ENCODE peak calls at places on chromosomes 16 and 17, in six cellular contexts. One of them, this sample, is unnamed.

GRCh38 chr17:37410357-37410756 is 3.7 kb downstream of the TADA2A start:
- DNase-seq in K562: no peak
- DNase-seq in GM12878: no peak
- DNase-seq in A549: no peak
- DNase-seq in H1: no peak
- DNase-seq in HepG2: no peak
- DNase-seq in this sample: no peak

GRCh38 chr17:51435641-51436091 is 175.3 kb downstream of the UTP18 start:
- DNase-seq in K562: peak
- DNase-seq in GM12878: no peak
- DNase-seq in A549: peak
- DNase-seq in H1: peak
- DNase-seq in HepG2: peak
- DNase-seq in this sample: peak

GRCh38 chr16:25009822-25010221 is 5.3 kb downstream of the ARHGAP17 start:
- DNase-seq in K562: no peak
- DNase-seq in GM12878: no peak
- DNase-seq in A549: no peak
- DNase-seq in H1: no peak
- DNase-seq in HepG2: no peak
- DNase-seq in this sample: no peak

GRCh38 chr16:4511441-4512082 is 27.0 kb downstream of the CDIP1 start:
- DNase-seq in K562: peak
- DNase-seq in GM12878: no peak
- DNase-seq in A549: peak
- DNase-seq in H1: peak
- DNase-seq in HepG2: peak
- DNase-seq in this sample: peak

GRCh38 chr17:40321502-40322416 is 12.8 kb downstream of the RARA start:
- DNase-seq in K562: no peak
- DNase-seq in GM12878: no peak
- DNase-seq in A549: no peak
- DNase-seq in H1: no peak
- DNase-seq in HepG2: no peak
- DNase-seq in this sample: no peak

GRCh38 chr16:22397931-22398330 is 23.5 kb upstream of the CDR2 start:
- DNase-seq in K562: no peak
- DNase-seq in GM12878: no peak
- DNase-seq in A549: no peak
- DNase-seq in H1: no peak
- DNase-seq in HepG2: no peak
- DNase-seq in this sample: no peak

GRCh38 chr17:81902653-81903414 is 796 bp downstream of the NPB start:
- DNase-seq in K562: no peak
- DNase-seq in GM12878: no peak
- DNase-seq in A549: no peak
- DNase-seq in H1: no peak
- DNase-seq in HepG2: no peak
- DNase-seq in this sample: peak

GRCh38 chr16:75024591-75024990 is 25.8 kb downstream of the ZNRF1 start:
- DNase-seq in K562: no peak
- DNase-seq in GM12878: no peak
- DNase-seq in A549: no peak
- DNase-seq in H1: no peak
- DNase-seq in HepG2: no peak
- DNase-seq in this sample: no peak

GRCh38 chr16:57890752-57891111 is 80.2 kb downstream of the CNGB1 start:
- DNase-seq in K562: no peak
- DNase-seq in GM12878: no peak
- DNase-seq in A549: no peak
- DNase-seq in H1: no peak
- DNase-seq in HepG2: no peak
- DNase-seq in this sample: no peak

DNA sequence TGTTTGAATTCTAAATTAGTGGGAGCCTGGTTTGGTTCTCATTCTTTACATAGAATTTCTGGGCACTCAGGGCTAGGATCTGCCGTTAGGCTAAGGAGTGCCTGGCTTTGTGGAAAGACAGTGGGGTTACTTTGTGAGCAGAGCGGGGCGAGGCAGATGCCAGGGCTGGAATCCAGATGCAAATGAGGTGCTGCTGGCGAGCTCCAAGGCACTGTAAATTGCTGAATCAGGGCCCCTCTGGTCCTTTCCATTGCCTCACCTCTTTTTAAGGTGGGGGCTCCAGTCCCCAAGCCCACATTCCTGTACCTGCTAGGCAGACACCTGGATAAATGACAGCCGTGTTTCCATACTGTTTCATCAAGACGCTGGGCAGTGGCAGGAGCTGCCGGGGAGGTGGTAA is 33.8 kb downstream of the PIPOX start:
- DNase-seq in K562: no peak
- DNase-seq in GM12878: no peak
- DNase-seq in A549: no peak
- DNase-seq in H1: no peak
- DNase-seq in HepG2: no peak
- DNase-seq in this sample: no peak
- TF ChIP-seq CHD2 in K562: no peak
- TF ChIP-seq CHD2 in GM12878: no peak
- TF ChIP-seq CHD2 in A549: no peak
- TF ChIP-seq CHD2 in H1: no peak
- TF ChIP-seq CHD2 in HepG2: no peak
- TF ChIP-seq CHD2 in this sample: no peak

DNA sequence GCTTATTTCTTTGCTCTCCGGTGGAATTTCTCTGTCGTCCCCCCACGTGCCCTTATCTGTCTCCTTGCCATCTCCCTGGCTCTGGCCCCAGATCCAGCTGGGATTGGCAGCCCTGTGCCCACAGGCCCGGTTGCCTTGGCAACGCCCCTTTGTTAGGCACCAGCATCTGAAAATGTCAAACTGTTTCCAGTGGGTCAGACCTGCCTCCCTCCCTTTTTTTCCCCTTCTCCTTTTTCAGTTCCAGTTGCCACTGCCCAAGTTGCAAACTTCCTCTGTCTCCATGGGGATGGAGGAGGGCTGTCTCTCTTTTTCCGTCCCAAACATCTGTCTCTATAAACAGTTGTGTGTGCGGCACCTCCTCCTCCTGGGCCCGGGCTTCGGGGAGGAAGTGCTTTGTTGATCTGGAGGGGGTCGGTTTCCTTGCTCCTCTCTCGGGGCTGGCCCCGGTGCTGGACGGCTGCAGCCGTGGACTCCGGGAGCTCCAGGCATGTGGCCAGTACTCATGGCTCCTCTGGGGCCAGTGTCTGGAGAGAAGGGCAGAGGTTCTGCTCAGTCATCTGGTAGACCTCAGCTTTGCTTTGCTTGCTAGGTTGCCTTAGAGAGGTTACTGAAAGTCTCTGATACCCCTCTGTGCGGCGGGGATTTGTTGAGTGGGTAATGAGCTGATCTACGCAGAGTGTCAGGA is 35.3 kb downstream of the SOCS3 start:
- DNase-seq in K562: no peak
- DNase-seq in GM12878: no peak
- DNase-seq in A549: peak
- DNase-seq in H1: peak
- DNase-seq in HepG2: no peak
- DNase-seq in this sample: peak
- TF ChIP-seq EP300 in K562: no peak
- TF ChIP-seq EP300 in GM12878: no peak
- TF ChIP-seq EP300 in A549: no peak
- TF ChIP-seq EP300 in H1: no peak
- TF ChIP-seq EP300 in HepG2: no peak
- TF ChIP-seq EP300 in this sample: no peak

DNA sequence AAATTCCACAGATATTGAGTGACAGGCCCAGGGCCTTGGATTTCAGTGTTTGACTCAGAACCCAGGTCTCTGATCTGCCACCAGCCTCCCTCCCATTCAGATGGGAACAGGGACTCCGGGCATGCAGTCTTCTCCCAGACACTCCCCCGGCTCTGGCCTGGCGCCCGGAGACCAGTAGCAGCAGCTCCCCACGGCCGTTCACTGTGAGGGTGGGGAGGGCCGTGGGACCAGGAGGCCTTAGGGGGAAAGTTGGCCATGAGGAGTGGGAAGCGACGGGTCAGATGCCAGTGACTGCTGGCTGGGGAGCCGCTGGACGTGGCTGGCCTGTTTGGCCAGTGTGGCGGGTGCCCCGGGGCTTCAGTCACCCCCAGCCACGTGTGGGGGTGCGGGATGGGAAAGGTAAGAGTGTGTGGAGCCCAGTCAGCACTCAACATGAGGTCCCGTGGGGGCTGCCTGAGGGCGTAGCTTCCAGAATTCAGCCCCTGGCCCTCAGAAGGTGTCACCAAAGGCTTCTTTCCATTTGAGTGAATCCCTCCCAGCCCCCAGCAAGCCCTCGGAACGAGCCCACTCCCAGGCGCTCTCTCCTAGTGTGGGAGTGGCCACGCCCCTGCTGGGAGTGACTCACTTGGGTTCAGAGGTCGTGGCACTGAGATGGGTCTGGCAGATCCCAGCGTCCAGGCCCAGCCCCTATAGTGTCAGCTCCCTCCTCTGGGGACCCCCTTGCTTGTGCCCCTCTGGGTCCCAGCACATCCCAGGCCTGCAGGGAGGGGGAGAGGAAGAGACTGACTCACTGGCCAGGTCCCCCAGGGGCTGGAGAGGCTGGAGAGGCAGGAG is 309.4 kb downstream of the SEC14L1 start:
- DNase-seq in K562: peak
- DNase-seq in GM12878: no peak
- DNase-seq in A549: no peak
- DNase-seq in H1: peak
- DNase-seq in HepG2: peak
- DNase-seq in this sample: peak
- TF ChIP-seq MAX in K562: peak
- TF ChIP-seq MAX in GM12878: no peak
- TF ChIP-seq MAX in A549: no peak
- TF ChIP-seq MAX in H1: no peak
- TF ChIP-seq MAX in HepG2: peak
- TF ChIP-seq MAX in this sample: peak

GRCh38 chr17:80034654-80034976 is 1.1 kb downstream of the TBC1D16 start:
- DNase-seq in K562: no peak
- DNase-seq in GM12878: no peak
- DNase-seq in A549: no peak
- DNase-seq in H1: no peak
- DNase-seq in HepG2: no peak
- DNase-seq in this sample: no peak

GRCh38 chr17:80035687-80035936 is at the start of gene TBC1D16:
- DNase-seq in K562: no peak
- DNase-seq in GM12878: no peak
- DNase-seq in A549: no peak
- DNase-seq in H1: no peak
- DNase-seq in HepG2: no peak
- DNase-seq in this sample: no peak

GRCh38 chr17:80033840-80034239 is 1.8 kb downstream of the TBC1D16 start:
- DNase-seq in K562: no peak
- DNase-seq in GM12878: no peak
- DNase-seq in A549: no peak
- DNase-seq in H1: no peak
- DNase-seq in HepG2: no peak
- DNase-seq in this sample: no peak

GRCh38 chr17:80035937-80036714 is at the start of gene CCDC40:
- DNase-seq in K562: peak
- DNase-seq in GM12878: no peak
- DNase-seq in A549: peak
- DNase-seq in H1: peak
- DNase-seq in HepG2: peak
- DNase-seq in this sample: peak

GRCh38 chr17:80034977-80035686 is 540 bp downstream of the TBC1D16 start:
- DNase-seq in K562: no peak
- DNase-seq in GM12878: no peak
- DNase-seq in A549: peak
- DNase-seq in H1: peak
- DNase-seq in HepG2: no peak
- DNase-seq in this sample: no peak
- TF ChIP-seq CHD2 in K562: no peak
- TF ChIP-seq CHD2 in GM12878: no peak
- TF ChIP-seq CHD2 in A549: no peak
- TF ChIP-seq CHD2 in H1: no peak
- TF ChIP-seq CHD2 in HepG2: no peak
- TF ChIP-seq CHD2 in this sample: no peak

DNA sequence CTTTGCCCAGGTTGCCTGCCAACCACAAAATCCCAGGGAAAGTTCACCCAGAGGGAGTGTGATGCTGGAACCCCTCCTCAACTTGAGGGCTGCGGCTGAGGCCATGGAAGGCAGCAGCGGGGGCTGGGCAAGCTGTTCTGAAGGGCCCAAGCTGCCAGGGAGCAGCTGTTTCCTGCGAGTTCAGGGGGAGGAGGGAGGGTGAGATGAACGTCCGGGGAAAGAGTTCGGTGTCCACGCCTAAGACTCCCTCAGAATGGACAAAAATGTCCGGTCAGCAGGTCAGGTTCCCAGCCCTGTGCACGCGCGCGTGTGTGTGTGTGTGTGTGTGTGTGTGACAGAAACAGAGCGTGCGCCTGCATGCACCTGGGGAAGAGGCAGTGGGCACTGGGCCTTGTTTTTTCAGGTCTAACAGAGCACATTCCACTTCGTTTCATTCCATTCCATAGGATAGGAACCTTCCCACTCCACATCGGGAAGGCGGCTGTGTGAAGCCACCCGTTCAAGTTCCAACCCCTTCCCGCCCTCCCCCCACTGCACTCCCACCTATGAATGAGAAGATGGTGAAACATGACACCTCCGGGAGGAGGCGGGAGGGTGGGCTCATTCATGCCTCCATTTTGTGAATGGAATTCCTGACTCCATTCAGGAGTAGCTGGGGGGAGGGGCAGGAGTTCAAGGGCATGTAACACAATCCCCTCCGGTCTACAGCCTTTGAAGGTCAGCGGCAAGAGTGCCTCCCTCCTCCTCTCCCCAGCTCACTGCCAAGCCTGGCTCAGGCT is 15.6 kb downstream of the ETV4 start:
- DNase-seq in K562: peak
- DNase-seq in GM12878: no peak
- DNase-seq in A549: no peak
- DNase-seq in H1: peak
- DNase-seq in HepG2: peak
- DNase-seq in this sample: no peak
- TF ChIP-seq EP300 in K562: no peak
- TF ChIP-seq EP300 in GM12878: no peak
- TF ChIP-seq EP300 in A549: no peak
- TF ChIP-seq EP300 in H1: peak
- TF ChIP-seq EP300 in HepG2: peak
- TF ChIP-seq EP300 in this sample: no peak